ENCODE peak calls at places on chromosomes 13 and 19, in five cellular contexts. D, X, Y, F and N are unnamed samples.
A peak's percentile ranks its signal among the peaks of the same experiment; 100 is the strongest.

GRCh38 chr13:99256709-99257108 is 1.5 kb downstream of the GPR18 start:
- DNase-seq in D (no peak), X (no peak), Y (no peak), F (peak; percentile 79), N (peak; percentile 40)

GRCh38 chr19:2223959-2224358 is 12.2 kb downstream of the PLEKHJ1 start:
- DNase-seq in D (no peak), X (no peak), Y (no peak), F (no peak), N (no peak)

GRCh38 chr13:99386911-99387788 is 80.0 kb upstream of the GPR183 start:
- DNase-seq in D (peak; percentile 85), X (peak; percentile 46), Y (no peak), F (peak; percentile 37), N (no peak)

GRCh38 chr19:13228561-13228960 is 78.3 kb downstream of the IER2 start:
- DNase-seq in D (no peak), X (no peak), Y (no peak), F (no peak), N (no peak)

GRCh38 chr19:51889934-51890333 is 2.2 kb upstream of the ZNF577 start:
- DNase-seq in D (no peak), X (no peak), Y (no peak), F (no peak), N (no peak)

GRCh38 chr13:93364166-93364565 is 137.6 kb downstream of the GPC6 start:
- DNase-seq in D (no peak), X (no peak), Y (no peak), F (peak; percentile 44), N (peak; percentile 59)

GRCh38 chr13:114328034-114328433 is 13.7 kb downstream of the CHAMP1 start:
- DNase-seq in D (no peak), X (no peak), Y (no peak), F (no peak), N (no peak)

GRCh38 chr13:23956106-23956505 is 58.8 kb upstream of the C1QTNF9B start:
- DNase-seq in D (no peak), X (no peak), Y (peak; percentile 70), F (peak; percentile 59), N (peak; percentile 52)

GRCh38 chr19:56272448-56272847 is at the start of gene EDDM13:
- DNase-seq in D (no peak), X (no peak), Y (no peak), F (no peak), N (no peak)

GRCh38 chr13:107568181-107568580 is 647.2 kb downstream of the LIG4 start:
- DNase-seq in D (no peak), X (no peak), Y (no peak), F (peak; percentile 46), N (no peak)

GRCh38 chr19:1825909-1826556 is 14.0 kb upstream of the ATP8B3 start:
- DNase-seq in D (peak; percentile 85), X (peak; percentile 81), Y (peak; percentile 6), F (peak; percentile 74), N (peak; percentile 64)

GRCh38 chr13:23087884-23088283 is 92.9 kb upstream of the SGCG start:
- DNase-seq in D (no peak), X (no peak), Y (no peak), F (peak; percentile 10), N (peak; percentile 11)

GRCh38 chr19:14871619-14872230 is 14.2 kb downstream of the OR7A17 start:
- DNase-seq in D (no peak), X (no peak), Y (no peak), F (peak; percentile 50), N (peak; percentile 23)

GRCh38 chr13:97878421-97879375 is 74.8 kb upstream of the IPO5 start:
- DNase-seq in D (no peak), X (no peak), Y (no peak), F (peak; percentile 27), N (no peak)
- TF ChIP-seq CTCF in D (no peak), X (no peak), Y (no peak), F (no peak), N (no peak)

DNA sequence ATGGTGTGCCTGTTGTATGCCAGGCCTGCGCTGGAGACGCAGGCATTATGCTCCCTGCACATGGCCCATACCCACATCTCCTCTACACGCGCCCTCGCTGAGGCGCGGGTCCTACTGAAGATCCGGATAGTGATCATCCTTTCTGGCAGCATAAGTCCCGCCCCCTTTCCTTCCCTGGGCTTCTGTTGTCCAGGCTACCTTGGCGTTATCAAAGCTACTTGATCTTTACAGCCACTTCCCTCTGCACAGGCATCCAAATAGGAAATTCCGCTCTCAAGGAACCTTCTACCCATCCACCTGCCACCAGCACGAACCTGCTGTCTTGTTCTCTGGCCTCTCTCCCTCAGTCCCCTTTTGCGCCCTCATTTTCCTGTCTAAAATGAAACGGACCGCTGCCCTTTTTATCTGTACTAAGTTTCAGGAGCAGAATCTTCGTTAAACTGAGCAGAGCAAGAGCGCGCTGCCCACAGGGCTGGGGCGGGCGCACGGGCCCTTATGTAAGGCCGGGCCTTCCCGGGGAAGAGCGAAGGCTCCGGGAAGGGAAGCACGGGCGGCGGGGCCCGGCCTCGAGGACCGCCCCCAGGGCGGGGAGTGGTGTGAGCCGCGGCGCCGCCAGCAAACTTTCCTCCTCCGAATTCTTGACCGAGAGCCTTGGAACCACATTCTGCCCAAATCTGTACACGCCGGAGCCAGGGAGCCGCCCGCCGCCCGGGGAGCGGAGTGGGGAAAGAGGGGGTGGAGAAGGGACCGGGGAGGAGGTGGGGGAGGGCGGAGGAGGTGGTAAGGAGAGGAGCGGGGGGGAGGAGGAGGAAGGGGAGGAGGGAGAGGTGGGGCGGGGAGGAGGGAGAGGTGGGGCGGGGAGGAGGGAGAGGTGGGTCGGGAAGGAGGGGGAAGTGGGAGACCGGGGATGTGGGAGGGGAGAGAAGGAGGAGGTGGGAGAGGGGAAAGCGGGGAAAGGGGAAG is 919 bp upstream of the UBE2L5 start:
- DNase-seq in D (peak; percentile 93), X (peak; percentile 82), Y (no peak), F (peak; percentile 78), N (peak; percentile 94)
- H3K4me3 ChIP-seq in D (peak overlapping the region; percentile 66), X (peak overlapping the region; percentile 56), Y (peak overlapping the region; percentile 62), F (peak overlapping the region; percentile 69), N (peak overlapping the region; percentile 69)

DNA sequence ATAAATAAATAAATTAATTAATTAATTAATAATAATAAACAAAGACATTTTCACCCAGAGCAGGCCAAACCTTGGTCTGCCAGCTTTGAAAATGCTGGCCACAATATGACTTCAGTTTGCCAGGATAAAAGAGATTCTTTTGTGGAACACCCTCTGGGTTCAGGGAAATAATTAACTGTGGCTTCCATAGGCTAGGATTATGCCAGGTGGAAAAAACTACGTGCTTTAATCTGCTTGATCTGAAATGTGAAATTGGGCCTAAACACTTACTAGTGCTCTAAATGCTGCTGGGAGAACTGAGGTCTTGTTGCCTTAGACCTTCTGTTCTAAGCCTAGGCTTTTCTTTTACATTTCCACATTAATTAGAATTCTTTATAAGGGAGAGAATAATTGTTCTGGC is 650.0 kb downstream of the DIAPH3 start:
- DNase-seq in D (no peak), X (no peak), Y (no peak), F (no peak), N (no peak)
- TF ChIP-seq CTCF in D (no peak), X (no peak), Y (no peak), F (no peak), N (no peak)

GRCh38 chr13:95641961-95642621 is 2.4 kb downstream of the DZIP1 start:
- DNase-seq in D (peak; percentile 69), X (peak; percentile 54), Y (peak; percentile 15), F (peak; percentile 68), N (peak; percentile 33)
- H3K4me3 ChIP-seq in D (peak overlapping the region; percentile 41), X (peak overlapping the region; percentile 54), Y (peak overlapping the region; percentile 71), F (peak overlapping the region; percentile 77), N (peak overlapping the region; percentile 76)

DNA sequence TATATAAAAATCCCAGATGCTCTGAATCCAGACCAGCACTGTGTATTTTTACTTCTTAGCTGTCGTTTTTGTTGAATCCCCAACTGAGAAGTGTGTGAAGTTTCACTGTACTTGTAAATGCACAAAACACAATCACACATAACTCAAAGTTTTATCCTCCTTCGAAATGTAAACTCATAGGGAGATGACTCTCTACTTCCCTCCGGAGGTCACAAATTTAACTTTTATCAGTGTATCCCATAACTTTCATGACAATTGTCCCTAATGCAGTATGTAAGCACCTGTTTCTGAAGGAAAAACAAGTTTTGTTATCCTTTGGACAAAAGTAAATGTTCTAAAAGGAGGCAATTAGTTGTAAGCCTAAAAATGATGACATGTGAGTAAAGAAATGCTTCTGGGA is 665.0 kb upstream of the SLITRK6 start:
- DNase-seq in D (no peak), X (no peak), Y (no peak), F (peak; percentile 24), N (no peak)
- TF ChIP-seq CTCF in D (no peak), X (no peak), Y (peak; percentile 52), F (peak; percentile 40), N (no peak)